ENCODE peak calls at places on chromosomes 7 and 10, in ten cellular contexts. E is right lobe of liver; L is GM23248; O is mammary epithelial cell; F is NT2/D1; M is effector memory CD4-positive, alpha-beta T cell; P is bronchial epithelial cell; A is adrenal gland; R is mucosa of descending colon; I is SK-N-SH. J is an unnamed sample.

GRCh38 chr7:149824301-149824741 is 13.9 kb upstream of the ZNF862 start:
- DNase-seq in E (no peak), L (no peak), O (no peak), F (no peak), M (no peak), P (no peak), A (no peak), R (peak), I (no peak), J (no peak)

GRCh38 chr7:138755331-138755747 is 42.5 kb upstream of the TMEM213 start:
- DNase-seq in E (no peak), L (no peak), O (peak), F (no peak), M (no peak), P (no peak), A (no peak), R (no peak), I (peak), J (no peak)

GRCh38 chr10:102401735-102402511 is 6.4 kb downstream of the NFKB2 start:
- DNase-seq in E (no peak), L (peak), O (peak), F (no peak), M (no peak), P (peak), A (no peak), R (no peak), I (no peak), J (peak)

GRCh38 chr7:90266808-90267207 is 21.8 kb downstream of the CFAP69 start:
- DNase-seq in E (no peak), L (peak), O (no peak), F (no peak), M (no peak), P (peak), A (no peak), R (no peak), I (no peak), J (no peak)

GRCh38 chr10:20922461-20922860 is 25.4 kb upstream of the NEBL start:
- DNase-seq in E (no peak), L (no peak), O (no peak), F (no peak), M (no peak), P (no peak), A (no peak), R (no peak), I (no peak), J (no peak)

GRCh38 chr7:20116869-20117268 is 100.3 kb downstream of the MACC1 start:
- DNase-seq in E (no peak), L (no peak), O (no peak), F (no peak), M (no peak), P (no peak), A (no peak), R (no peak), I (no peak), J (no peak)

GRCh38 chr7:70387197-70387596 is 744.7 kb upstream of the GALNT17 start:
- DNase-seq in E (no peak), L (no peak), O (no peak), F (no peak), M (no peak), P (no peak), A (no peak), R (no peak), I (no peak), J (no peak)

GRCh38 chr10:70684841-70685457 is 12.6 kb downstream of the ADAMTS14 start:
- DNase-seq in E (peak), L (no peak), O (no peak), F (no peak), M (no peak), P (no peak), A (no peak), R (no peak), I (no peak), J (no peak)

GRCh38 chr7:108630002-108630401 is 60.3 kb downstream of the DNAJB9 start:
- DNase-seq in E (no peak), L (no peak), O (no peak), F (no peak), M (no peak), P (no peak), A (no peak), R (no peak), I (peak), J (no peak)

GRCh38 chr10:42932735-42933453 is 144.0 kb upstream of the RET start:
- DNase-seq in E (no peak), L (no peak), O (no peak), F (no peak), M (no peak), P (no peak), A (no peak), R (no peak), I (no peak), J (no peak)

GRCh38 chr7:137626469-137627067 is 220.2 kb downstream of the DGKI start:
- DNase-seq in E (no peak), L (peak), O (peak), F (peak), M (no peak), P (peak), A (peak), R (peak), I (peak), J (peak)

GRCh38 chr7:79709574-79710409 is 256.3 kb upstream of the MAGI2 start:
- DNase-seq in E (no peak), L (peak), O (peak), F (no peak), M (no peak), P (peak), A (no peak), R (no peak), I (no peak), J (no peak)

GRCh38 chr7:138044897-138045296 is 31.4 kb upstream of the AKR1D1 start:
- DNase-seq in E (no peak), L (no peak), O (no peak), F (no peak), M (no peak), P (no peak), A (no peak), R (no peak), I (no peak), J (no peak)

GRCh38 chr7:4893929-4894475 is 10.5 kb upstream of the RADIL start:
- DNase-seq in E (no peak), L (no peak), O (no peak), F (no peak), M (no peak), P (no peak), A (no peak), R (no peak), I (no peak), J (no peak)

GRCh38 chr10:63384001-63384400 is 81.8 kb downstream of the JMJD1C start:
- DNase-seq in E (no peak), L (no peak), O (no peak), F (no peak), M (no peak), P (no peak), A (no peak), R (no peak), I (no peak), J (no peak)

GRCh38 chr7:82821037-82821436 is 341.6 kb downstream of the PCLO start:
- DNase-seq in E (no peak), L (no peak), O (no peak), F (no peak), M (no peak), P (no peak), A (no peak), R (no peak), I (no peak), J (no peak)

GRCh38 chr7:154931906-154932305 is 71.0 kb downstream of the PAXIP1 start:
- DNase-seq in E (no peak), L (peak), O (no peak), F (no peak), M (no peak), P (no peak), A (no peak), R (no peak), I (no peak), J (peak)

GRCh38 chr7:154929006-154929726 is 73.8 kb downstream of the PAXIP1 start:
- DNase-seq in E (no peak), L (no peak), O (peak), F (no peak), M (no peak), P (no peak), A (no peak), R (peak), I (no peak), J (no peak)

GRCh38 chr7:154927624-154928125 is 75.2 kb downstream of the PAXIP1 start:
- DNase-seq in E (no peak), L (peak), O (peak), F (peak), M (peak), P (peak), A (peak), R (peak), I (peak), J (peak)

GRCh38 chr7:154928136-154929005 is 74.6 kb downstream of the PAXIP1 start:
- DNase-seq in E (no peak), L (peak), O (peak), F (no peak), M (no peak), P (peak), A (peak), R (peak), I (peak), J (peak)
- H3K4me3 ChIP-seq in E (peak), L (peak), O (peak), F (peak), M (peak), P (peak), A (peak), R (peak), I (peak), J (peak)

GRCh38 chr7:105497016-105497415 is 25.1 kb downstream of the PUS7 start:
- DNase-seq in E (no peak), L (no peak), O (peak), F (no peak), M (no peak), P (peak), A (no peak), R (no peak), I (no peak), J (no peak)

GRCh38 chr7:105493196-105493927 is 28.7 kb downstream of the PUS7 start:
- DNase-seq in E (no peak), L (peak), O (no peak), F (no peak), M (no peak), P (no peak), A (no peak), R (no peak), I (no peak), J (no peak)

GRCh38 chr7:105496501-105496900 is 25.6 kb downstream of the PUS7 start:
- DNase-seq in E (no peak), L (peak), O (peak), F (no peak), M (no peak), P (peak), A (no peak), R (no peak), I (no peak), J (no peak)

GRCh38 chr7:105489409-105489808 is 32.7 kb downstream of the PUS7 start:
- DNase-seq in E (no peak), L (no peak), O (no peak), F (no peak), M (no peak), P (no peak), A (no peak), R (no peak), I (no peak), J (no peak)

GRCh38 chr7:105493928-105494325 is 28.1 kb downstream of the PUS7 start:
- DNase-seq in E (no peak), L (peak), O (no peak), F (no peak), M (no peak), P (peak), A (no peak), R (no peak), I (no peak), J (peak)
- H3K4me3 ChIP-seq in E (no peak), L (no peak), O (no peak), F (no peak), M (no peak), P (no peak), A (no peak), R (no peak), I (no peak), J (peak)

GRCh38 chr10:7563368-7563767 is 103.4 kb downstream of the ITIH5 start:
- DNase-seq in E (no peak), L (peak), O (no peak), F (no peak), M (no peak), P (no peak), A (peak), R (no peak), I (no peak), J (no peak)

GRCh38 chr10:7567896-7568295 is 98.9 kb downstream of the ITIH5 start:
- DNase-seq in E (no peak), L (no peak), O (no peak), F (no peak), M (no peak), P (no peak), A (no peak), R (no peak), I (no peak), J (no peak)

GRCh38 chr10:7565871-7566270 is 100.9 kb downstream of the ITIH5 start:
- DNase-seq in E (no peak), L (no peak), O (no peak), F (no peak), M (no peak), P (no peak), A (no peak), R (no peak), I (no peak), J (no peak)

GRCh38 chr10:7563770-7564169 is 103.0 kb downstream of the ITIH5 start:
- DNase-seq in E (no peak), L (no peak), O (no peak), F (no peak), M (no peak), P (no peak), A (no peak), R (no peak), I (no peak), J (no peak)

GRCh38 chr10:7566891-7567290 is 99.9 kb downstream of the ITIH5 start:
- DNase-seq in E (no peak), L (no peak), O (no peak), F (no peak), M (no peak), P (no peak), A (no peak), R (no peak), I (no peak), J (no peak)
- H3K4me3 ChIP-seq in E (no peak), L (no peak), O (no peak), F (no peak), M (no peak), P (no peak), A (no peak), R (no peak), I (no peak), J (no peak)

DNA sequence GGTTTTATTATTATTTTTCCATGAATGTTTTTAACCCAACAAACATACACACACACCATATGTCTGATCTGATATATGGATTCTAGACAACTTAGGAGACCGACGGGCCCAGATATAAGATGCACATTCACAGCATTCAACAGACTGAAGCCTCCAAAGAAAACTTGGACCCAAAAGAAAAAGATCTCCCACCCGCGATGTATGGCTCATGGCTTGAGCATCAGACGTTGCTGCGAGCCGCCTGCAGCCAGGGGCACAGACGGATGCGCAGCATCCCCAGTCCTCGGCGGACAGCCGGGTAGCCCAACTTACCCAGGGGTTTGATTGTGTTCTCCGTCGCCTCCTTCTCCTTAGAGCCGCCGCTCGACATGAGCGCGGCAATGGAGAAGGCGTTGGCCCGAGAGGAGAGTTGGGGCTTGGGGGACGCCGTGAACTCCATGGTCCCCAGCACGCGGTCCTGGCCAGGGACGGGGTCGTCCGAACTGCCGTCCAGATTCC is 669 bp downstream of the TBX20 start:
- DNase-seq in E (no peak), L (no peak), O (no peak), F (no peak), M (no peak), P (no peak), A (no peak), R (no peak), I (peak), J (peak)
- H3K4me3 ChIP-seq in E (peak), L (no peak), O (no peak), F (peak), M (no peak), P (no peak), A (peak), R (no peak), I (peak), J (peak)

GRCh38 chr7:102916426-102916825 is 3.6 kb downstream of the LRRC17 start:
- DNase-seq in E (no peak), L (peak), O (peak), F (no peak), M (no peak), P (peak), A (no peak), R (no peak), I (no peak), J (no peak)
- H3K4me3 ChIP-seq in E (no peak), L (peak), O (no peak), F (no peak), M (no peak), P (no peak), A (no peak), R (no peak), I (no peak), J (no peak)